ENCODE peak calls at places on chromosomes 3 and 15, in five cellular contexts. One of them, this sample, is unnamed.

GRCh38 chr15:78177447-78177873 is 28.3 kb downstream of the IDH3A start:
- DNase-seq in A549: peak
- DNase-seq in K562: peak
- DNase-seq in SK-N-SH: peak
- DNase-seq in HepG2: peak
- DNase-seq in this sample: no peak

GRCh38 chr3:126245811-126246727 is 65.7 kb upstream of the ALDH1L1 start:
- DNase-seq in HepG2: peak
- DNase-seq in A549: peak
- DNase-seq in SK-N-SH: peak
- DNase-seq in K562: peak
- DNase-seq in this sample: peak

GRCh38 chr3:184371570-184372018 is 6.4 kb downstream of the THPO start:
- DNase-seq in A549: peak
- DNase-seq in K562: peak
- DNase-seq in HepG2: peak
- DNase-seq in SK-N-SH: peak
- DNase-seq in this sample: peak

GRCh38 chr3:62446337-62446940 is 73.1 kb upstream of the FEZF2 start:
- DNase-seq in HepG2: no peak
- DNase-seq in SK-N-SH: no peak
- DNase-seq in K562: no peak
- DNase-seq in A549: no peak
- DNase-seq in this sample: no peak

GRCh38 chr15:83062768-83063180 is 4.3 kb downstream of the BTBD1 start:
- DNase-seq in A549: no peak
- DNase-seq in HepG2: no peak
- DNase-seq in K562: no peak
- DNase-seq in SK-N-SH: no peak
- DNase-seq in this sample: no peak

GRCh38 chr3:169850618-169851017 is 19.1 kb downstream of the LRRC31 start:
- DNase-seq in A549: no peak
- DNase-seq in K562: no peak
- DNase-seq in SK-N-SH: no peak
- DNase-seq in HepG2: no peak
- DNase-seq in this sample: no peak

GRCh38 chr3:56415672-56416071 is 52.6 kb downstream of the ERC2 start:
- DNase-seq in SK-N-SH: no peak
- DNase-seq in A549: no peak
- DNase-seq in K562: no peak
- DNase-seq in HepG2: no peak
- DNase-seq in this sample: no peak

GRCh38 chr3:171125010-171125409 is 98.5 kb upstream of the SLC2A2 start:
- DNase-seq in SK-N-SH: no peak
- DNase-seq in K562: no peak
- DNase-seq in A549: no peak
- DNase-seq in HepG2: no peak
- DNase-seq in this sample: peak

GRCh38 chr3:66037330-66037985 is 1.3 kb downstream of the MAGI1 start:
- DNase-seq in SK-N-SH: peak
- DNase-seq in A549: peak
- DNase-seq in K562: peak
- DNase-seq in HepG2: peak
- DNase-seq in this sample: peak

GRCh38 chr3:58462829-58463180 is 29.1 kb upstream of the KCTD6 start:
- DNase-seq in SK-N-SH: no peak
- DNase-seq in K562: no peak
- DNase-seq in HepG2: peak
- DNase-seq in A549: no peak
- DNase-seq in this sample: no peak

GRCh38 chr3:49462222-49462621 is 7.8 kb upstream of the DAG1 start:
- DNase-seq in SK-N-SH: no peak
- DNase-seq in A549: peak
- DNase-seq in HepG2: peak
- DNase-seq in K562: peak
- DNase-seq in this sample: peak

GRCh38 chr3:64327039-64327804 is 102.0 kb upstream of the PRICKLE2 start:
- DNase-seq in A549: no peak
- DNase-seq in SK-N-SH: no peak
- DNase-seq in K562: peak
- DNase-seq in HepG2: no peak
- DNase-seq in this sample: no peak

GRCh38 chr3:157647820-157648219 is 144.6 kb upstream of the VEPH1 start:
- DNase-seq in K562: no peak
- DNase-seq in A549: no peak
- DNase-seq in HepG2: no peak
- DNase-seq in SK-N-SH: no peak
- DNase-seq in this sample: no peak

GRCh38 chr15:58585668-58586461 is 154.1 kb downstream of the LIPC start:
- DNase-seq in A549: no peak
- DNase-seq in SK-N-SH: no peak
- DNase-seq in HepG2: no peak
- DNase-seq in K562: no peak
- DNase-seq in this sample: no peak

GRCh38 chr3:196774845-196775422 is 35.3 kb downstream of the PAK2 start:
- DNase-seq in A549: no peak
- DNase-seq in SK-N-SH: no peak
- DNase-seq in HepG2: no peak
- DNase-seq in K562: no peak
- DNase-seq in this sample: peak

GRCh38 chr15:31084176-31084575 is 17.3 kb downstream of the TRPM1 start:
- DNase-seq in K562: no peak
- DNase-seq in A549: no peak
- DNase-seq in HepG2: no peak
- DNase-seq in SK-N-SH: no peak
- DNase-seq in this sample: no peak

GRCh38 chr3:94285874-94286273 is 223.0 kb downstream of the NSUN3 start:
- DNase-seq in SK-N-SH: peak
- DNase-seq in A549: peak
- DNase-seq in HepG2: no peak
- DNase-seq in K562: no peak
- DNase-seq in this sample: no peak

GRCh38 chr3:65713016-65713415 is 325.7 kb downstream of the MAGI1 start:
- DNase-seq in K562: no peak
- DNase-seq in HepG2: no peak
- DNase-seq in A549: no peak
- DNase-seq in SK-N-SH: no peak
- DNase-seq in this sample: peak

GRCh38 chr3:4043867-4044575 is 244.8 kb downstream of the LRRN1 start:
- DNase-seq in SK-N-SH: no peak
- DNase-seq in HepG2: no peak
- DNase-seq in K562: no peak
- DNase-seq in A549: no peak
- DNase-seq in this sample: no peak

GRCh38 chr3:100210777-100211145 is 50.0 kb upstream of the TBC1D23 start:
- DNase-seq in SK-N-SH: no peak
- DNase-seq in A549: no peak
- DNase-seq in K562: no peak
- DNase-seq in HepG2: no peak
- DNase-seq in this sample: peak

GRCh38 chr3:62229201-62229600 is 144.1 kb downstream of the FEZF2 start:
- DNase-seq in K562: no peak
- DNase-seq in HepG2: no peak
- DNase-seq in A549: no peak
- DNase-seq in SK-N-SH: no peak
- DNase-seq in this sample: no peak

GRCh38 chr3:184563569-184563925 is 2.0 kb downstream of the EPHB3 start:
- DNase-seq in K562: no peak
- DNase-seq in HepG2: no peak
- DNase-seq in SK-N-SH: no peak
- DNase-seq in A549: no peak
- DNase-seq in this sample: no peak

GRCh38 chr3:122082357-122082756 is 27.2 kb downstream of the CD86 start:
- DNase-seq in SK-N-SH: no peak
- DNase-seq in HepG2: no peak
- DNase-seq in A549: no peak
- DNase-seq in K562: no peak
- DNase-seq in this sample: no peak
- TF ChIP-seq RFX5 in SK-N-SH: no peak
- TF ChIP-seq RFX5 in HepG2: no peak
- TF ChIP-seq RFX5 in A549: no peak
- TF ChIP-seq RFX5 in K562: no peak
- TF ChIP-seq RFX5 in this sample: no peak

DNA sequence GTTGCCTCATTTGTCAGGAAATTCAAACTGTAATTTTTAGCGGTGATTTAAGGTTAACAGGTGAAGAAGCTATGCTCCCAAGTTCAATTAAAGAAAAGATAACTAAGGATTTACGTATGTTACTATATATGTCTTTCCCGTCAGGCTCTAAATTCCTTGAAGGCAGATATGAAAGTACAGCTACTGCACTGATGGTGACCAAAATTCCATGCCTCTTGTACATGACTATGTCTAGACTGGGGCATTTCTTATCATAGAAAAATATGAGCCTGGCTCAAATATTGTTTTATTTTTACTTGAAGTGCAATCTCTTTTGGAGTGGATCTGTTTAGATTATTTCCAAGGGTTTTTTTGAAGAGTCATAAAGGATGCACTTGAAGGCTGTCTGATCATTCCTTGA is 647.1 kb upstream of the KCNMB2 start:
- DNase-seq in HepG2: no peak
- DNase-seq in A549: no peak
- DNase-seq in SK-N-SH: no peak
- DNase-seq in K562: no peak
- DNase-seq in this sample: no peak
- H3K4me3 ChIP-seq in HepG2: no peak
- H3K4me3 ChIP-seq in A549: no peak
- H3K4me3 ChIP-seq in SK-N-SH: no peak
- H3K4me3 ChIP-seq in K562: no peak
- H3K4me3 ChIP-seq in this sample: no peak

GRCh38 chr3:11494131-11494916 is 149.4 kb downstream of the VGLL4 start:
- DNase-seq in A549: no peak
- DNase-seq in HepG2: no peak
- DNase-seq in SK-N-SH: no peak
- DNase-seq in K562: no peak
- DNase-seq in this sample: no peak
- TF ChIP-seq RFX5 in A549: no peak
- TF ChIP-seq RFX5 in HepG2: no peak
- TF ChIP-seq RFX5 in SK-N-SH: no peak
- TF ChIP-seq RFX5 in K562: no peak
- TF ChIP-seq RFX5 in this sample: no peak

DNA sequence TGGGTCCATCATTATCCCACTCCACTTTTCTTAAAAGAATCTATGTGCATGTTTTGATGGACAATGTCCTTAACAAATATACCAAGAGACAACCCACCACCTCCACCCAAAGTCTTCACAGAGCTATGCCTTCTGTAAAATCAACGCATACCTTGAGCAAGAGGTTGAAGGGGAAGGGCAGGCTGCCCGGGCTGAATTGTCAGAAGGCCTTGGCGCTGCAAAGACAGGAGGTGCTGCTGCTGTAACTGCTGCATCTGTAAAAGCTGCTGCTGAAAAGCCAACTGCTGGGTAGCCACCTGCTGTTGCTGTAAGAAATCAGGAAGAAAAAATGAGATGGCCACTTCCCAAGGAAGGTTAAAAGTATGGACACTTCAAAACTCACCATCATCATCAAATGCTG is 536.7 kb downstream of the FOXP1 start:
- DNase-seq in K562: no peak
- DNase-seq in SK-N-SH: no peak
- DNase-seq in A549: no peak
- DNase-seq in HepG2: no peak
- DNase-seq in this sample: no peak
- H3K4me3 ChIP-seq in K562: no peak
- H3K4me3 ChIP-seq in SK-N-SH: no peak
- H3K4me3 ChIP-seq in A549: no peak
- H3K4me3 ChIP-seq in HepG2: no peak
- H3K4me3 ChIP-seq in this sample: no peak

GRCh38 chr3:130857336-130858026 is 36.4 kb upstream of the ATP2C1 start:
- DNase-seq in HepG2: no peak
- DNase-seq in A549: no peak
- DNase-seq in SK-N-SH: no peak
- DNase-seq in K562: no peak
- DNase-seq in this sample: no peak
- TF ChIP-seq RFX5 in HepG2: no peak
- TF ChIP-seq RFX5 in A549: no peak
- TF ChIP-seq RFX5 in SK-N-SH: no peak
- TF ChIP-seq RFX5 in K562: no peak
- TF ChIP-seq RFX5 in this sample: no peak

DNA sequence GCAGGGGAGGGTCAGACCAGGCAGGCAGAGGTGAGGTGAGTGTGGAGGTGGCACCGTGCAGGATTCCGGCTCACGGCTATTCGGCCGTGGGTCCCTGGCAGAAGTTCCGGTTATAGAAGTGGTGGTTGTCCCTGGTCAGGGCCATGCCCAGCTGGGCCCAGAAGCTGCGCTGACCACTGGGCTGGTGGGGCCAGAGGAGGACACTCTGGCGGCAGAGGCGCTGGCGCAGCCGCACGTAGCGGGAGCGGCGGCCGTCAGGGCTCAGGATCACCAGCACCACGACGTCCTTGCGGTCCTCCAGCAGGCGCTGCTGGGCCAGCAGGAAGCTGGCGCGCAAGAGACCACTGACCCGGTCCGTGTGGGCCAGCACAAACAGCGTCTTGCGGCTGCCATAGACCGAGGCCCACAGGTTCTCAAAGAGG is 4.3 kb downstream of the TLR9 start:
- DNase-seq in HepG2: no peak
- DNase-seq in A549: no peak
- DNase-seq in SK-N-SH: no peak
- DNase-seq in K562: no peak
- DNase-seq in this sample: no peak
- H3K4me3 ChIP-seq in HepG2: no peak
- H3K4me3 ChIP-seq in A549: no peak
- H3K4me3 ChIP-seq in SK-N-SH: no peak
- H3K4me3 ChIP-seq in K562: no peak
- H3K4me3 ChIP-seq in this sample: no peak